ENCODE peak calls at places on chromosomes 4 and X, in four cellular contexts. U is HCT116, E is HepG2, I is sigmoid colon. C is an unnamed sample.

GRCh38 chr4:100461796-100462195 is 56.0 kb downstream of the EMCN start:
- DNase-seq in I (no peak), E (no peak), U (no peak), C (no peak)

GRCh38 chrX:47751670-47752069 is 85.0 kb upstream of the ZNF81 start:
- DNase-seq in E (no peak), I (no peak), U (peak; percentile 13), C (no peak)

GRCh38 chr4:11976726-11977263 is 548.1 kb upstream of the HS3ST1 start:
- DNase-seq in U (no peak), E (no peak), I (no peak), C (no peak)

GRCh38 chrX:136065044-136065671 is 79.9 kb downstream of the SLC9A6 start:
- DNase-seq in U (no peak), E (peak; percentile 42), I (peak; percentile 86), C (peak; percentile 70)

GRCh38 chr4:176818531-176818930 is 25.8 kb upstream of the VEGFC start:
- DNase-seq in E (no peak), I (no peak), U (no peak), C (no peak)

GRCh38 chr4:118872181-118872580 is 16.5 kb upstream of the SYNPO2 start:
- DNase-seq in I (no peak), E (no peak), U (no peak), C (no peak)

GRCh38 chr4:113958766-113959540 is 20.5 kb downstream of the ARSJ start:
- DNase-seq in I (no peak), U (peak; percentile 90), E (peak; percentile 74), C (no peak)

GRCh38 chr4:154399259-154399974 is 92.2 kb downstream of the DCHS2 start:
- DNase-seq in U (no peak), I (no peak), E (peak; percentile 10), C (no peak)

GRCh38 chrX:124736553-124737240 is 390.3 kb downstream of the SH2D1A start:
- DNase-seq in E (no peak), I (no peak), U (no peak), C (no peak)

GRCh38 chrX:45669715-45670360 is 469.2 kb upstream of the DIPK2B start:
- DNase-seq in I (no peak), E (no peak), U (no peak), C (no peak)

GRCh38 chrX:96052078-96052477 is 632.6 kb upstream of the DIAPH2 start:
- DNase-seq in I (no peak), U (no peak), E (no peak), C (no peak)

GRCh38 chrX:13101439-13102139 is 57.2 kb upstream of the FAM9C start:
- DNase-seq in I (peak; percentile 87), U (peak; percentile 73), E (no peak), C (peak; percentile 67)

GRCh38 chr4:36152712-36153111 is 91.6 kb downstream of the ARAP2 start:
- DNase-seq in U (no peak), I (no peak), E (no peak), C (no peak)

GRCh38 chr4:21117771-21118170 is 417.5 kb downstream of the PACRGL start:
- DNase-seq in U (no peak), I (no peak), E (no peak), C (no peak)

GRCh38 chr4:5376015-5376414 is 324.7 kb downstream of the STK32B start:
- DNase-seq in I (no peak), U (no peak), E (no peak), C (no peak)

GRCh38 chr4:16029329-16029728 is 54.5 kb downstream of the PROM1 start:
- DNase-seq in U (no peak), E (peak; percentile 37), I (no peak), C (no peak)

GRCh38 chrX:10157032-10157341 is 212 bp downstream of the CLCN4 start:
- DNase-seq in U (no peak), I (no peak), E (no peak), C (no peak)

GRCh38 chrX:123087326-123087725 is 96.8 kb upstream of the GRIA3 start:
- DNase-seq in E (peak; percentile 81), U (no peak), I (no peak), C (no peak)

GRCh38 chr4:155419266-155419665 is 42.5 kb upstream of the MAP9 start:
- DNase-seq in I (no peak), E (no peak), U (no peak), C (no peak)

GRCh38 chr4:16642897-16643296 is 255.5 kb downstream of the LDB2 start:
- DNase-seq in I (no peak), E (peak; percentile 7), U (no peak), C (no peak)

GRCh38 chr4:151541438-151542071 is 132.6 kb downstream of the FHIP1A start:
- DNase-seq in I (no peak), E (no peak), U (peak; percentile 21), C (no peak)

GRCh38 chrX:47380268-47380667 is 9.9 kb downstream of the ZNF157 start:
- DNase-seq in I (no peak), U (no peak), E (peak; percentile 19), C (no peak)

GRCh38 chrX:149871940-149872339 is 9.0 kb upstream of the MAGEA8 start:
- DNase-seq in U (peak; percentile 10), I (no peak), E (peak; percentile 10), C (no peak)

GRCh38 chrX:16946361-16946964 is at the start of gene REPS2:
- DNase-seq in U (peak; percentile 48), I (peak; percentile 88), E (peak; percentile 41), C (peak; percentile 78)

GRCh38 chrX:142999209-142999720 is 26.5 kb upstream of the SPANXN4 start:
- DNase-seq in I (no peak), E (no peak), U (no peak), C (no peak)

GRCh38 chr4:7650606-7651400 is 216.1 kb upstream of the PSAPL1 start:
- DNase-seq in I (peak; percentile 70), E (no peak), U (peak; percentile 16), C (no peak)

GRCh38 chr4:153651041-153651960 is 32.8 kb upstream of the TLR2 start:
- DNase-seq in U (no peak), I (peak; percentile 80), E (no peak), C (peak; percentile 38)

GRCh38 chr4:10093801-10094552 is 22.6 kb downstream of the WDR1 start:
- DNase-seq in I (no peak), E (no peak), U (no peak), C (peak; percentile 62)

GRCh38 chr4:8759987-8760386 is 111.7 kb downstream of the HMX1 start:
- DNase-seq in U (no peak), I (peak; percentile 37), E (no peak), C (no peak)

GRCh38 chr4:839675-840443 is 13.9 kb upstream of the CPLX1 start:
- DNase-seq in U (no peak), E (no peak), I (no peak), C (no peak)

GRCh38 chrX:155718964-155719586 is 106.3 kb upstream of the TMLHE start:
- DNase-seq in U (no peak), E (no peak), I (no peak), C (no peak)

GRCh38 chr4:182179751-182180150 is 63.5 kb upstream of the TENM3 start:
- DNase-seq in U (no peak), E (no peak), I (no peak), C (no peak)

GRCh38 chrX:20477836-20478532 is 211.3 kb upstream of the RPS6KA3 start:
- DNase-seq in U (no peak), E (no peak), I (no peak), C (no peak)

GRCh38 chrX:130851569-130851968 is 51.4 kb downstream of the ENOX2 start:
- DNase-seq in I (no peak), E (no peak), U (no peak), C (no peak)

GRCh38 chr4:52051615-52052474 is 741 bp downstream of the SPATA18 start:
- DNase-seq in I (peak; percentile 80), E (peak; percentile 74), U (no peak), C (peak; percentile 79)

GRCh38 chr4:37653601-37654000 is 32.6 kb downstream of the RELL1 start:
- DNase-seq in I (no peak), E (no peak), U (no peak), C (no peak)

GRCh38 chr4:101417046-101417445 is 69.7 kb upstream of the PPP3CA start:
- DNase-seq in E (no peak), I (no peak), U (no peak), C (no peak)

GRCh38 chrX:68462653-68463052 is 29.4 kb upstream of the OPHN1 start:
- DNase-seq in I (no peak), U (peak; percentile 7), E (no peak), C (no peak)

GRCh38 chrX:150167482-150168324 is 195.4 kb upstream of the MAMLD1 start:
- DNase-seq in E (no peak), I (no peak), U (no peak), C (no peak)

DNA sequence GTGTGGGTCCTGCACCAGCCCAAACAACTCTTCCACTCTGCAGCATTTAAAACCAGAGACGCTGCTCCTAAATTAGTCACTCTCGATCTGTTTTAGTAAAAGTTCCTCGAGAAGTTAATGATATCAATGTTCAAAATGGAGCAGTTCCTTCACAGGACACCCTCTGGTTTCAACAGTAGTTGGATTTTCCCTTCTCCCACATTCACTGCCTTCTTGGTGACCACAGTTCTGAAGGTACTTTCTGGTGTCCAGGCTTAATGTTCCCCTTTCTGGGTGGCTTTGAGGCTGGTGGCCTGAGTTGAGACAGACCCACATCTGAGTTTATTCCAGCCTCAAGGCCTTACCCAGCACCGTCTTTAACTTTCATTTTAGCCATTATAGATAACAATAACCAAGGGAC is 69.8 kb upstream of the FRG1 start:
- DNase-seq in U (no peak), E (no peak), I (no peak), C (no peak)
- H3K4me3 ChIP-seq in U (no peak overlapping the region), E (no peak overlapping the region), I (no peak overlapping the region), C (no peak overlapping the region)

DNA sequence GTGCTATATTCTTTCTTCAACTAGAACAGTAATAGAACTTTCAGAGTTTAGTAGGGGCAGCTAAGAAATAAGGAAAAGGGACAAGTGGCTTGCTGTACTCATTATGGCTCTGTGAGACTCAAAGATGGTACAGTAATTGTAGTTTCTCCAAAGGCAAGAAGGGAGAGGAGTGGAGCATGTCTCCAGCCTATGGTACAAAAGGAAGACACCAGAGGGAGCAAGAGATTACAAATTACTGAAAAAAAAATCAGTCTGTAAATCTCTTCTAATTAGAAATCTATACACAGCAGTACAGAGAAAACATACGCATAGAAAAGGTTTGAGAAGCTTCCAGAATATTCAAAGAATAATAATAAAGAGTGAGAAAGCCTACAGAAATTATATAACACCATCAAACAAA is 61.4 kb downstream of the KLHL4 start:
- DNase-seq in I (no peak), U (no peak), E (no peak), C (no peak)
- TF ChIP-seq CTCF in I (no peak), U (no peak), E (no peak), C (no peak)

GRCh38 chr4:23889814-23890269 is at the start of gene PPARGC1A:
- DNase-seq in U (no peak), E (peak; percentile 80), I (peak; percentile 88), C (peak; percentile 73)
- TF ChIP-seq POLR2A in U (no peak), E (peak; percentile 95), I (peak; percentile 82), C (peak; percentile 84)

GRCh38 chr4:107167051-107167450 is 130.9 kb upstream of the DKK2 start:
- DNase-seq in E (no peak), U (no peak), I (no peak), C (no peak)
- H3K4me3 ChIP-seq in E (no peak overlapping the region), U (no peak overlapping the region), I (no peak overlapping the region), C (no peak overlapping the region)

DNA sequence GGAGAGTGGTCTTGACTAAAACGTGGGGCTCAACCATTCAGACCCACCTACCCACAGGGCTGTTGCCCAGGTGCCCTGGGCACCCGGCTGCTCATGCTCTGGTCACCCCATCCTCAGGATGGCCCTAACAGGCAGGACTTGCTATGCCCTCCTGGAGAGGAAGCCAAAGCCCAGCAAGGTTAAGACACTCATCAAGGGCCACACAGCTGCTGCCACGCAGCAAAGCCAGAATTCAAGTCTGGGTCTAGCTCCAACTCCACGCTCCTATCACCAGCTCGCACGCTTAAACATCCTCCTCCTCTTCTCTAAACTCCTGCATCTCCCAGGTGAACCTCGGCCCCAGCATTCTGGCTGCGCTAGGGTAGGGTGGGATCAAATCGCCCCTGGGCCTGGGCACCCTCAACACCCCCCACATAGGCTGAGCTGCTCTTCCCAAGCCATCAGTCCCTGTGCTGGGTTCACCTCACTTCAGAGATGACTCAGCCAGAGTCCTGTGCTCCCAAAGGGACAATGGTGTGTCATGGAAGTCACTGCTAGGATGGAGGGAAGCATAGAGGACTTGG is 54.1 kb downstream of the PPP2R2C start:
- DNase-seq in I (no peak), E (no peak), U (no peak), C (no peak)
- TF ChIP-seq CTCF in I (no peak), E (no peak), U (no peak), C (no peak)

C was measured in heart left ventricle.